ENCODE peak calls at places on chromosomes 4 and X, in five cellular contexts. N is IMR-90, H is pancreas, J is stomach, Y is thyroid gland. R is an unnamed sample.

GRCh38 chr4:188053302-188053701 is 56.1 kb downstream of the TRIML2 start:
- DNase-seq in N (no peak), H (no peak), J (no peak), Y (no peak), R (no peak)

GRCh38 chr4:98275129-98275528 is 13.9 kb downstream of the RAP1GDS1 start:
- DNase-seq in N (no peak), H (no peak), J (no peak), Y (no peak), R (no peak)

GRCh38 chr4:35934370-35934981 is 309.8 kb downstream of the ARAP2 start:
- DNase-seq in N (peak; percentile 1), H (no peak), J (no peak), Y (no peak), R (no peak)

GRCh38 chr4:177283167-177283566 is 26.5 kb upstream of the NEIL3 start:
- DNase-seq in N (peak; percentile 74), H (no peak), J (no peak), Y (no peak), R (no peak)

GRCh38 chr4:46549125-46549524 is 159.2 kb upstream of the GABRA2 start:
- DNase-seq in N (no peak), H (no peak), J (no peak), Y (no peak), R (no peak)

GRCh38 chr4:118280501-118281218 is 72.1 kb downstream of the PRSS12 start:
- DNase-seq in N (peak; percentile 85), H (peak; percentile 73), J (peak; percentile 55), Y (peak; percentile 69), R (peak; percentile 68)

GRCh38 chrX:120125444-120125843 is 9.7 kb upstream of the RHOXF1 start:
- DNase-seq in N (no peak), H (no peak), J (no peak), Y (peak; percentile 37), R (no peak)

GRCh38 chrX:136752796-136753195 is 27.9 kb downstream of the ARHGEF6 start:
- DNase-seq in N (peak; percentile 11), H (no peak), J (no peak), Y (no peak), R (no peak)

GRCh38 chrX:38365939-38366338 is 13.5 kb downstream of the OTC start:
- DNase-seq in N (no peak), H (no peak), J (no peak), Y (no peak), R (no peak)

GRCh38 chrX:155086202-155086840 is 15.0 kb downstream of the BRCC3 start:
- DNase-seq in N (peak; percentile 12), H (peak; percentile 43), J (no peak), Y (peak; percentile 30), R (peak; percentile 35)

GRCh38 chr4:54272051-54272450 is 43.0 kb downstream of the PDGFRA start:
- DNase-seq in N (no peak), H (no peak), J (no peak), Y (no peak), R (no peak)

GRCh38 chr4:76767983-76768382 is 130.0 kb downstream of the SOWAHB start:
- DNase-seq in N (peak; percentile 70), H (no peak), J (no peak), Y (no peak), R (no peak)

GRCh38 chrX:96906741-96907140 is 23.0 kb downstream of the RPA4 start:
- DNase-seq in N (peak; percentile 25), H (no peak), J (no peak), Y (no peak), R (no peak)

GRCh38 chr4:52376107-52376704 is 282.9 kb downstream of the USP46 start:
- DNase-seq in N (peak; percentile 47), H (peak; percentile 18), J (no peak), Y (peak; percentile 13), R (peak; percentile 24)

GRCh38 chr4:183986645-183987528 is 81.8 kb downstream of the STOX2 start:
- DNase-seq in N (no peak), H (no peak), J (no peak), Y (no peak), R (no peak)

GRCh38 chr4:54016504-54016903 is 47.9 kb downstream of the CHIC2 start:
- DNase-seq in N (no peak), H (no peak), J (no peak), Y (no peak), R (no peak)

GRCh38 chrX:9765737-9766098 is at the start of gene GPR143:
- DNase-seq in N (no peak), H (no peak), J (no peak), Y (peak; percentile 27), R (no peak)

GRCh38 chr4:22668702-22669101 is 24.0 kb upstream of the GBA3 start:
- DNase-seq in N (no peak), H (no peak), J (no peak), Y (no peak), R (no peak)

GRCh38 chr4:22670953-22671352 is 21.8 kb upstream of the GBA3 start:
- DNase-seq in N (peak; percentile 13), H (no peak), J (no peak), Y (no peak), R (no peak)

GRCh38 chr4:22668301-22668700 is 24.4 kb upstream of the GBA3 start:
- DNase-seq in N (peak; percentile 22), H (no peak), J (no peak), Y (no peak), R (no peak)

GRCh38 chr4:22672519-22672918 is 20.2 kb upstream of the GBA3 start:
- DNase-seq in N (no peak), H (no peak), J (no peak), Y (no peak), R (no peak)

DNA sequence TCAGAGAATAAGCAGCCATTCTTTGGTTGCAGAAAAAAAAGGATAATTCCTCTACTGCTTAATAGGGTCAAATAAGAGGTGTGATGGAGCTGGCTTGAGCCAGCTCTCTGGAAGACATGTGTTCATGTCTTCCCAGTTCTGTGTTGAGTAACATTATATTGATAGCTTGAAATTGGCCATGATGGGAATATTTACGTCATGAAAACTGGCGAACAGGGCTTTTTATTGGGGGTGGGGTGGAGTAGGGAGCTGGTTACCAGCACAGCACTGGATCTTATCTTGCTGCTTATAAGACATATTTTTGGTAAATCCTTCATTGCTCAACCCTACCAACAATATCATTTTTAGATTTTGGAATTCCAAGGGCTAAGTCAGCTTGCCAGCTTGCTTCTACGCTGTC is 25.4 kb upstream of the GBA3 start:
- DNase-seq in N (no peak), H (no peak), J (no peak), Y (no peak), R (no peak)
- H3K27ac ChIP-seq in N (no peak overlapping the region), H (no peak overlapping the region), J (no peak overlapping the region), Y (no peak overlapping the region), R (no peak overlapping the region)

GRCh38 chrX:73831500-73831899 is 268.5 kb downstream of the CHIC1 start:
- DNase-seq in N (no peak), H (no peak), J (no peak), Y (no peak), R (no peak)
- H3K36me3 ChIP-seq in N (peaks cover 15% of the 10 kb centered on the region), H (peaks cover 16% of the 10 kb centered on the region), J (peaks cover 54% of the 10 kb centered on the region), Y (peaks cover 18% of the 10 kb centered on the region), R (no peaks in the 10 kb centered on the region)

GRCh38 chr4:176238157-176238608 is 30.8 kb downstream of the ASB5 start:
- DNase-seq in N (peak; percentile 87), H (no peak), J (no peak), Y (no peak), R (no peak)
- H3K27ac ChIP-seq in N (peak overlapping the region; percentile 62), H (no peak overlapping the region), J (peak overlapping the region; percentile 67), Y (peak overlapping the region; percentile 39), R (no peak overlapping the region)

GRCh38 chr4:109164011-109164410 is 138.4 kb downstream of the COL25A1 start:
- DNase-seq in N (peak; percentile 5), H (no peak), J (no peak), Y (peak; percentile 30), R (no peak)
- H3K36me3 ChIP-seq in N (no peaks in the 10 kb centered on the region), H (no peaks in the 10 kb centered on the region), J (no peaks in the 10 kb centered on the region), Y (no peaks in the 10 kb centered on the region), R (no peaks in the 10 kb centered on the region)

GRCh38 chr4:123547167-123547817 is 150.7 kb downstream of the SPRY1 start:
- DNase-seq in N (no peak), H (peak; percentile 80), J (peak; percentile 89), Y (peak; percentile 85), R (peak; percentile 88)
- H3K27ac ChIP-seq in N (no peak overlapping the region), H (peak overlapping the region; percentile 83), J (peak overlapping the region; percentile 79), Y (no peak overlapping the region), R (peak overlapping the region; percentile 83)

GRCh38 chr4:6293097-6293445 is 23.4 kb downstream of the WFS1 start:
- DNase-seq in N (no peak), H (no peak), J (no peak), Y (no peak), R (no peak)

GRCh38 chr4:6296026-6296425 is 26.4 kb downstream of the WFS1 start:
- DNase-seq in N (no peak), H (no peak), J (no peak), Y (no peak), R (no peak)

GRCh38 chr4:6295495-6295894 is 25.8 kb downstream of the WFS1 start:
- DNase-seq in N (no peak), H (no peak), J (no peak), Y (no peak), R (no peak)

GRCh38 chr4:6293661-6294060 is 24.0 kb downstream of the WFS1 start:
- DNase-seq in N (no peak), H (no peak), J (no peak), Y (no peak), R (no peak)

DNA sequence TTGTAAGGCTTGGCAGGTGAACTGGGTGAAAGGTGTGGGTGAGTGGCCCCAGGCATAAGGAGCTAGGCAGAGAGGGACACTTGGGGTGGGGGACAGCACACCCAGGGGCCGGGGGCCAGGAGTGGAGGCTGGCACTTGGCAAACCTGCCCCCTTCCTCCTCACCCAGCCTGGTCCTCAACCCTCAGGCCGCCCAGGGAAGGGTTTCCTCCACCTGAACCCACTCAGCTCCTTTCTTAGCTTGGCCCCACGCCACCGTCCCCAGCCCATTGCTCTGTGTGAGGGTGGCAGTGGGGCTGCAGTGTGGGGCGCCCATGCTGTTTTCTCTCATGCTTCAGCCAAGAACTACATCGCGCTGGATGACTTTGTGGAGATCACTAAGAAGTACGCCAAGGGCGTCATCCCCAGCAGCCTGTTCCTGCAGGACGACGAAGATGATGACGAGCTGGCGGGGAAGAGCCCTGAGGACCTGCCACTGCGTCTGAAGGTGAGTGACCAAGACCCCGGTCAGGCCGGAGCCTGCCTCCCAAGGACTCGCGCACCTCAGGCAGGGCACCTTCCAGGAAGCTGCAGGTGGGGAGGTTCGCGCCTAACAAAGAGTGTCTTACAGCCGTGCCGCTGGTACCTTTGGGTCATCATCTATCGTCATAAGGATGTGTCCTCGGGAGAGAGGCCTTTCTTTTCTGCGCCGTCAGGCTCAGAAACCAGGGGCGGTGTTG is 25.2 kb downstream of the WFS1 start:
- DNase-seq in N (no peak), H (no peak), J (no peak), Y (no peak), R (no peak)
- H3K36me3 ChIP-seq in N (peaks cover 63% of the 10 kb centered on the region), H (peaks cover 26% of the 10 kb centered on the region), J (peaks cover 93% of the 10 kb centered on the region), Y (peaks cover 82% of the 10 kb centered on the region), R (no peaks in the 10 kb centered on the region)

GRCh38 chr4:124428648-124429047 is 283.9 kb downstream of the ANKRD50 start:
- DNase-seq in N (no peak), H (no peak), J (no peak), Y (no peak), R (no peak)
- H3K27ac ChIP-seq in N (no peak overlapping the region), H (no peak overlapping the region), J (no peak overlapping the region), Y (no peak overlapping the region), R (no peak overlapping the region)

GRCh38 chr4:108628411-108628810 is 8.0 kb downstream of the RPL34 start:
- DNase-seq in N (no peak), H (no peak), J (no peak), Y (no peak), R (no peak)
- H3K36me3 ChIP-seq in N (peaks cover 52% of the 10 kb centered on the region), H (peaks cover 69% of the 10 kb centered on the region), J (peaks cover 100% of the 10 kb centered on the region), Y (peaks cover 78% of the 10 kb centered on the region), R (peaks cover 21% of the 10 kb centered on the region)